ENCODE peak calls at places on chromosome 3, in ten cellular contexts. N is endothelial cell; M is A549; L is amniotic epithelial cell; R is CD8-positive, alpha-beta T cell; I is CD4-positive, alpha-beta T cell; Y is A172; C is neural crest cell; T is trophoblast cell; B is skeletal muscle cell. J is an unnamed sample.

GRCh38 chr3:188294823-188295487 is 141.0 kb downstream of the LPP start:
- DNase-seq in N (no peak), M (peak), L (peak), R (no peak), I (no peak), Y (peak), C (no peak), T (peak), B (peak), J (peak)

GRCh38 chr3:126837773-126838172 is 133.7 kb downstream of the CHCHD6 start:
- DNase-seq in N (no peak), M (no peak), L (no peak), R (no peak), I (no peak), Y (no peak), C (no peak), T (no peak), B (no peak), J (no peak)

GRCh38 chr3:30689202-30689641 is 82.8 kb downstream of the TGFBR2 start:
- DNase-seq in N (no peak), M (peak), L (peak), R (no peak), I (no peak), Y (peak), C (no peak), T (no peak), B (no peak), J (peak)

GRCh38 chr3:52104664-52105281 is 48.4 kb upstream of the DUSP7 start:
- DNase-seq in N (no peak), M (no peak), L (no peak), R (no peak), I (no peak), Y (no peak), C (no peak), T (no peak), B (no peak), J (no peak)

GRCh38 chr3:159798951-159799350 is 189.7 kb upstream of the IL12A start:
- DNase-seq in N (no peak), M (no peak), L (peak), R (no peak), I (no peak), Y (no peak), C (no peak), T (peak), B (no peak), J (peak)

GRCh38 chr3:126419151-126419703 is 24.5 kb downstream of the CFAP100 start:
- DNase-seq in N (no peak), M (no peak), L (no peak), R (no peak), I (no peak), Y (no peak), C (no peak), T (no peak), B (no peak), J (no peak)

GRCh38 chr3:124138148-124138547 is 146.2 kb upstream of the ROPN1 start:
- DNase-seq in N (no peak), M (no peak), L (no peak), R (no peak), I (no peak), Y (no peak), C (no peak), T (no peak), B (no peak), J (no peak)

GRCh38 chr3:105970283-105970682 is 101.5 kb upstream of the CBLB start:
- DNase-seq in N (no peak), M (peak), L (peak), R (no peak), I (no peak), Y (no peak), C (no peak), T (peak), B (peak), J (no peak)

GRCh38 chr3:53513556-53514190 is 19.3 kb downstream of the CACNA1D start:
- DNase-seq in N (no peak), M (peak), L (no peak), R (no peak), I (no peak), Y (peak), C (no peak), T (peak), B (no peak), J (no peak)

GRCh38 chr3:29363110-29363509 is 82.2 kb downstream of the RBMS3 start:
- DNase-seq in N (no peak), M (no peak), L (no peak), R (no peak), I (no peak), Y (no peak), C (no peak), T (no peak), B (no peak), J (no peak)

GRCh38 chr3:9951962-9952805 is at the start of gene PRRT3:
- DNase-seq in N (peak), M (peak), L (peak), R (peak), I (peak), Y (peak), C (peak), T (peak), B (no peak), J (no peak)

GRCh38 chr3:156334841-156335545 is 214.6 kb downstream of the KCNAB1 start:
- DNase-seq in N (no peak), M (no peak), L (no peak), R (no peak), I (no peak), Y (peak), C (no peak), T (no peak), B (no peak), J (no peak)

GRCh38 chr3:175311404-175311803 is 452.3 kb downstream of the NAALADL2 start:
- DNase-seq in N (no peak), M (no peak), L (no peak), R (no peak), I (no peak), Y (no peak), C (no peak), T (no peak), B (no peak), J (no peak)

GRCh38 chr3:64311424-64311920 is 86.2 kb upstream of the PRICKLE2 start:
- DNase-seq in N (no peak), M (no peak), L (peak), R (no peak), I (no peak), Y (no peak), C (no peak), T (no peak), B (no peak), J (no peak)

GRCh38 chr3:135040321-135041110 is 245.5 kb downstream of the EPHB1 start:
- DNase-seq in N (no peak), M (no peak), L (no peak), R (no peak), I (no peak), Y (no peak), C (no peak), T (no peak), B (no peak), J (no peak)

GRCh38 chr3:15053541-15053940 is 11.6 kb downstream of the MRPS25 start:
- DNase-seq in N (no peak), M (no peak), L (no peak), R (no peak), I (no peak), Y (no peak), C (no peak), T (no peak), B (no peak), J (no peak)

GRCh38 chr3:17639765-17640164 is 102.7 kb downstream of the TBC1D5 start:
- DNase-seq in N (no peak), M (peak), L (peak), R (no peak), I (no peak), Y (peak), C (no peak), T (peak), B (peak), J (peak)

GRCh38 chr3:5030152-5030551 is 50.9 kb downstream of the BHLHE40 start:
- DNase-seq in N (no peak), M (no peak), L (no peak), R (no peak), I (no peak), Y (no peak), C (no peak), T (no peak), B (no peak), J (no peak)

GRCh38 chr3:101813817-101814440 is 34.9 kb downstream of the NXPE3 start:
- DNase-seq in N (no peak), M (peak), L (peak), R (no peak), I (no peak), Y (peak), C (no peak), T (peak), B (no peak), J (no peak)

GRCh38 chr3:71551286-71551919 is 32.1 kb downstream of the FOXP1 start:
- DNase-seq in N (no peak), M (peak), L (peak), R (no peak), I (no peak), Y (no peak), C (no peak), T (peak), B (no peak), J (no peak)

GRCh38 chr3:55127565-55127964 is 199.7 kb upstream of the LRTM1 start:
- DNase-seq in N (no peak), M (no peak), L (no peak), R (no peak), I (no peak), Y (no peak), C (peak), T (no peak), B (no peak), J (no peak)

GRCh38 chr3:111735271-111735758 is 123.8 kb upstream of the PHLDB2 start:
- DNase-seq in N (no peak), M (peak), L (peak), R (no peak), I (no peak), Y (peak), C (no peak), T (peak), B (peak), J (peak)

GRCh38 chr3:131217296-131217741 is 164.3 kb upstream of the NUDT16 start:
- DNase-seq in N (no peak), M (peak), L (peak), R (no peak), I (no peak), Y (peak), C (no peak), T (peak), B (peak), J (peak)

J was measured in non-pigmented ciliary epithelial cell.